ENCODE peak calls at places on chromosomes 11 and 22, in four cellular contexts. J is mucosa of descending colon, M is EL, Y is NCI-H748 treated with DMSO at 0.1 percent for 48 hours. D is an unnamed sample.

GRCh38 chr11:17386331-17387084 is 2.0 kb downstream of the KCNJ11 start:
- DNase-seq in M (peak; percentile 50), J (peak; percentile 66), Y (no peak), D (peak; percentile 71)

GRCh38 chr11:80529722-80530121 is 1088.9 kb upstream of the TENM4 start:
- DNase-seq in J (no peak), M (no peak), Y (no peak), D (no peak)

GRCh38 chr22:39234867-39235687 is 9.7 kb downstream of the PDGFB start:
- DNase-seq in M (no peak), J (peak; percentile 82), Y (no peak), D (no peak)

GRCh38 chr11:36233226-36233625 is 56.0 kb downstream of the COMMD9 start:
- DNase-seq in M (peak; percentile 9), Y (peak; percentile 39), J (no peak), D (no peak)

GRCh38 chr11:58958500-58958899 is 19.2 kb downstream of the GLYATL1 start:
- DNase-seq in J (peak; percentile 56), Y (no peak), M (peak; percentile 29), D (peak; percentile 51)

GRCh38 chr11:27933992-27934829 is 173.7 kb downstream of the KIF18A start:
- DNase-seq in Y (no peak), M (peak; percentile 100), J (no peak), D (no peak)

GRCh38 chr11:34275486-34275885 is 82.3 kb downstream of the ABTB2 start:
- DNase-seq in Y (no peak), M (no peak), J (no peak), D (no peak)

GRCh38 chr22:46934746-46935491 is 172.5 kb downstream of the TBC1D22A start:
- DNase-seq in M (peak; percentile 94), J (no peak), Y (no peak), D (peak; percentile 26)

GRCh38 chr11:71193431-71193830 is 58.9 kb downstream of the SHANK2 start:
- DNase-seq in Y (no peak), M (no peak), J (no peak), D (no peak)

GRCh38 chr11:78000193-78000592 is 5.7 kb upstream of the INTS4 start:
- DNase-seq in Y (peak; percentile 47), J (no peak), M (peak; percentile 75), D (peak; percentile 68)

GRCh38 chr11:125945797-125946520 is at the start of gene VSIG10L2:
- DNase-seq in J (no peak), M (no peak), Y (no peak), D (no peak)

GRCh38 chr11:59216654-59217640 is 4.2 kb upstream of the MPEG1 start:
- DNase-seq in Y (no peak), M (peak; percentile 56), J (no peak), D (no peak)

GRCh38 chr11:1392561-1392960 is 2.8 kb downstream of the BRSK2 start:
- DNase-seq in Y (no peak), J (no peak), M (no peak), D (no peak)

GRCh38 chr11:66843776-66844495 is 695 bp downstream of the RCE1 start:
- DNase-seq in Y (no peak), J (no peak), M (no peak), D (no peak)

GRCh38 chr22:35726398-35726797 is 8.7 kb downstream of the APOL5 start:
- DNase-seq in Y (no peak), M (no peak), J (no peak), D (no peak)

GRCh38 chr11:19071255-19071654 is 10.7 kb upstream of the MRGPRX2 start:
- DNase-seq in Y (peak; percentile 74), M (peak; percentile 90), J (peak; percentile 81), D (peak; percentile 69)

GRCh38 chr11:119729581-119730346 is 764 bp upstream of the NECTIN1 start:
- DNase-seq in J (peak; percentile 83), M (peak; percentile 76), Y (no peak), D (no peak)

GRCh38 chr11:118194835-118195627 is 18.6 kb upstream of the SCN2B start:
- DNase-seq in Y (no peak), J (peak; percentile 81), M (peak; percentile 56), D (no peak)

GRCh38 chr11:65166893-65167292 is 3.1 kb upstream of the SPDYC start:
- DNase-seq in Y (no peak), M (no peak), J (no peak), D (no peak)

GRCh38 chr22:37623075-37624016 is 14.7 kb downstream of the GGA1 start:
- DNase-seq in J (peak; percentile 82), Y (no peak), M (peak; percentile 54), D (peak; percentile 85)

GRCh38 chr11:134646561-134646960 is 234.5 kb upstream of the B3GAT1 start:
- DNase-seq in Y (no peak), M (no peak), J (no peak), D (no peak)

GRCh38 chr11:61174949-61175348 is 13.7 kb upstream of the VPS37C start:
- DNase-seq in Y (no peak), M (no peak), J (no peak), D (no peak)

GRCh38 chr22:32325811-32326237 is 31.8 kb upstream of the RFPL3 start:
- DNase-seq in J (no peak), M (no peak), Y (no peak), D (no peak)

GRCh38 chr11:74282863-74283484 is 28.5 kb downstream of the P4HA3 start:
- DNase-seq in J (no peak), Y (no peak), M (no peak), D (no peak)

GRCh38 chr11:59706518-59707285 is 6.9 kb downstream of the OR10V1 start:
- DNase-seq in J (peak; percentile 31), Y (no peak), M (peak; percentile 97), D (no peak)

GRCh38 chr11:14500181-14500651 is 605 bp upstream of the COPB1 start:
- DNase-seq in M (peak; percentile 68), Y (peak; percentile 60), J (peak; percentile 65), D (peak; percentile 75)

GRCh38 chr11:73143126-73143838 is 1.2 kb upstream of the FCHSD2 start:
- DNase-seq in J (no peak), Y (no peak), M (no peak), D (no peak)

GRCh38 chr22:41184679-41185078 is 20.4 kb upstream of the L3MBTL2 start:
- DNase-seq in J (no peak), Y (no peak), M (no peak), D (no peak)

GRCh38 chr22:30336752-30337460 is 10.2 kb upstream of the TBC1D10A start:
- DNase-seq in M (no peak), J (no peak), Y (no peak), D (no peak)

GRCh38 chr22:33756508-33756949 is 163.7 kb downstream of the LARGE1 start:
- DNase-seq in J (no peak), Y (no peak), M (no peak), D (no peak)

GRCh38 chr22:32533265-32534068 is 58.9 kb downstream of the FBXO7 start:
- DNase-seq in M (peak; percentile 66), J (no peak), Y (no peak), D (no peak)

GRCh38 chr22:44622685-44623084 is 79.3 kb upstream of the PRR5 start:
- DNase-seq in J (no peak), M (no peak), Y (no peak), D (no peak)

GRCh38 chr11:6926208-6927029 is at the start of gene ZNF215:
- DNase-seq in Y (peak; percentile 48), M (peak; percentile 94), J (peak; percentile 90), D (peak; percentile 61)

GRCh38 chr22:23530106-23530505 is 50.0 kb downstream of the IGLL1 start:
- DNase-seq in M (no peak), Y (no peak), J (no peak), D (no peak)

GRCh38 chr11:117914398-117914761 is 14.8 kb downstream of the TMPRSS13 start:
- DNase-seq in M (no peak), Y (no peak), J (no peak), D (no peak)

D was measured in activated CD8-positive, alpha-beta T cell treated with anti-CD3 and anti-CD28 coated beads, Interleukin-2, amount 10 ng/mL, durations not matched to agents 7 days and 5 days.